ENCODE peak calls at places on chromosome 22, in six cellular contexts. M is neuronal stem cell, K is H9, I is H1, S is trophoblast cell, H is mesenchymal stem cell. B is an unnamed sample.

GRCh38 chr22:49749227-49749626 is 78.4 kb downstream of the BRD1 start:
- DNase-seq in M (no peak), K (no peak), I (no peak), S (no peak), H (no peak), B (no peak)

GRCh38 chr22:40526960-40527359 is 109.6 kb downstream of the MRTFA start:
- DNase-seq in M (no peak), K (no peak), I (no peak), S (no peak), H (no peak), B (no peak)

GRCh38 chr22:48639021-48639795 is 1188.5 kb downstream of the BRD1 start:
- DNase-seq in M (no peak), K (no peak), I (no peak), S (no peak), H (no peak), B (no peak)

GRCh38 chr22:30325724-30326703 is 727 bp downstream of the TBC1D10A start:
- DNase-seq in M (no peak), K (peak), I (no peak), S (peak), H (peak), B (no peak)

GRCh38 chr22:49587421-49587820 is 240.3 kb downstream of the BRD1 start:
- DNase-seq in M (no peak), K (no peak), I (no peak), S (no peak), H (no peak), B (no peak)

GRCh38 chr22:46351131-46351735 is 15.7 kb downstream of the TRMU start:
- DNase-seq in M (no peak), K (no peak), I (no peak), S (no peak), H (no peak), B (no peak)

GRCh38 chr22:32080904-32081303 is 37.8 kb downstream of the SLC5A1 start:
- DNase-seq in M (peak), K (peak), I (no peak), S (peak), H (peak), B (peak)

GRCh38 chr22:48415535-48415934 is 1412.1 kb downstream of the BRD1 start:
- DNase-seq in M (no peak), K (no peak), I (no peak), S (no peak), H (no peak), B (no peak)

GRCh38 chr22:31056986-31057599 is 24.0 kb upstream of the SMTN start:
- DNase-seq in M (no peak), K (no peak), I (no peak), S (no peak), H (no peak), B (no peak)

GRCh38 chr22:32202539-32203180 is 2.2 kb downstream of the RFPL2 start:
- DNase-seq in M (peak), K (peak), I (no peak), S (peak), H (peak), B (peak)

GRCh38 chr22:36977947-36978660 is 41.1 kb downstream of the TST start:
- DNase-seq in M (peak), K (peak), I (peak), S (peak), H (peak), B (peak)

GRCh38 chr22:42611076-42611475 is 3.6 kb downstream of the POLDIP3 start:
- DNase-seq in M (no peak), K (no peak), I (no peak), S (no peak), H (no peak), B (peak)

GRCh38 chr22:23036684-23037428 is 33.5 kb upstream of the GNAZ start:
- DNase-seq in M (no peak), K (no peak), I (no peak), S (no peak), H (no peak), B (peak)

GRCh38 chr22:23034621-23035556 is 35.4 kb upstream of the GNAZ start:
- DNase-seq in M (no peak), K (no peak), I (no peak), S (no peak), H (no peak), B (no peak)

GRCh38 chr22:23033116-23033905 is 37.0 kb upstream of the GNAZ start:
- DNase-seq in M (no peak), K (no peak), I (no peak), S (no peak), H (no peak), B (no peak)

GRCh38 chr22:23037429-23038333 is 32.6 kb upstream of the GNAZ start:
- DNase-seq in M (no peak), K (no peak), I (no peak), S (no peak), H (no peak), B (no peak)

GRCh38 chr22:23035557-23036277 is 34.6 kb upstream of the GNAZ start:
- DNase-seq in M (no peak), K (no peak), I (no peak), S (no peak), H (no peak), B (no peak)
- H2BK5ac ChIP-seq in M (no peak), K (no peak), I (no peak), S (no peak), H (no peak), B (no peak)

DNA sequence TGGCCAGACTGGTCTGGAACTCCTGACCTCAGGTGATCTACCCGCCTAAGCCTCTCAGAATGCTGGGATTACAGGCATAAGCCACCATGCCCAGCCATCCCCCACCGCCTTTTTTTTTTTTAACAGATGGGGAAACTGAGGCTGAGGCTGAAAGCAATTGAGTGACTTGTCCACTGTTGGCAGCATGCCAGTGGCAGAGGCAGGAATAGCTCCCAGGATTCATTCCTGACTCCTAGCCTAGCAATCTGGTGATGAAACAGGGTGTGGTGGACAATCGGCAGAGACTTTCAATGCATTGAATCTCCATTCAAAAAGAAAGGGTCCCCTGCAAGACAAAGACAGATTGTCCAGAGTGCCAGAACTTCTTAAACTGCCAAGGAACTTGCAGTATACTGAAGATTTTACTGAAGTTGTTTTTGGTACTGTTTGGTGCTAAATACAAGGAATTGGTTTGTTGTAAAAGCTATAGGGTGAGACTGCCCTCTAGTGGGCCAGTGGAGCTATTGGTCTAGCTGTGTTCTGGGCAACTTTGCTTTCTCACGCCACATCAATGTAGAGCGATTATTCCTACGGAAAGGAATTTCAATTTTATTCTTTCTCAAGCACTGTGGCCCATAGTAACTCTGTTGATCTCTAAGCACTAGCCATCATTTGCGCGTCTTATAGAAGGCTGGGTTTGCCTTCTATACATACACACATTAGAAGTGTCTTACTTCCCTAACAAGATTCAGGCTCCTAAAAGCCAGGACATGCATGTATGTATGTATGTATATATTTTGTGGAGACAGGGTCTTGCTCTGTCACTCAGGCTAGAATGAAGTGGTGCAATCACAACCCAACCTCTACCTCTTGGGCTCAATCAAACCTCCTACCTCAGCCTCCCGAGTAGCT is 21.0 kb downstream of the C22orf31 start:
- DNase-seq in M (peak), K (peak), I (no peak), S (peak), H (peak), B (peak)
- H3K14ac ChIP-seq in M (no peak), K (no peak), I (no peak), S (no peak), H (no peak), B (no peak)

DNA sequence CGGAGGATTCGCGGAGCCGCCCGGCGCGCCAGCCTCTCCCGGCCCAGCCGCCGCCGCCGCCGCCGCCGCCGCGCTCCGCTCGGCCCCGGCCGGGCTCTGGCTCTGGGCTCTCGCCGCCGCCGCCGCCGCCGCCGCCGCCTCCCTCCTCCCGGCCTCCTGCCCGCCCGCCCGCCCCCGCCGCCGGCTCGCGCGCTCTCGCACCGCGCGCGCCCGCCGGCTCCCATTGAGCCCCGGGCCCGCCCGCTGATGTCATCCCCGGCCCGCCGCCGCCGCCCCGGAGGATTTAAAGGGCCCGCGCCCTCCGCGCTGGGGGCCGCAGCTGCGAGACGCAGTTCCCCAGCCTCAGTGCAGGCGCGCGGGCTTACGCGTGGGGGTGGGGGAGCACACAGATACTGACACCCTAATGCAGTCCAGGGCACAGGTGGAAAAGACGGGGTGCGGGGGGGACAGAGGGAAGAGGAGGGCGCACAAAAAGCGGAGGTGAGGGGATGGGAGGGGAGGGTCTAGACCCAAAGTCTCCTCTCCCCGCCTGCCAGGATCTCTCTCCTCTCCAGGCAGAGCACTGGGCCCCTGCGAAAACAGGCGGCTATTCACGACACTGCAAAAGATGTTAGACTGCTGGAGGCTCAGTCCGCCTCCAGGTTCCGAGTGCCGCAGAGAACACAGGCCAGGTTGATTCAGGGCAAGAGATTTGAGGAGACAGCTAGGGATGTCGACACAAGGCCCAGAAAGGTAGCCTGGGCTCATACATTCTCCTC is at the start of gene CSNK1E:
- DNase-seq in M (peak), K (peak), I (no peak), S (peak), H (peak), B (peak)
- H4K8ac ChIP-seq in M (peak), K (no peak), I (peak), S (peak), H (peak), B (peak)

DNA sequence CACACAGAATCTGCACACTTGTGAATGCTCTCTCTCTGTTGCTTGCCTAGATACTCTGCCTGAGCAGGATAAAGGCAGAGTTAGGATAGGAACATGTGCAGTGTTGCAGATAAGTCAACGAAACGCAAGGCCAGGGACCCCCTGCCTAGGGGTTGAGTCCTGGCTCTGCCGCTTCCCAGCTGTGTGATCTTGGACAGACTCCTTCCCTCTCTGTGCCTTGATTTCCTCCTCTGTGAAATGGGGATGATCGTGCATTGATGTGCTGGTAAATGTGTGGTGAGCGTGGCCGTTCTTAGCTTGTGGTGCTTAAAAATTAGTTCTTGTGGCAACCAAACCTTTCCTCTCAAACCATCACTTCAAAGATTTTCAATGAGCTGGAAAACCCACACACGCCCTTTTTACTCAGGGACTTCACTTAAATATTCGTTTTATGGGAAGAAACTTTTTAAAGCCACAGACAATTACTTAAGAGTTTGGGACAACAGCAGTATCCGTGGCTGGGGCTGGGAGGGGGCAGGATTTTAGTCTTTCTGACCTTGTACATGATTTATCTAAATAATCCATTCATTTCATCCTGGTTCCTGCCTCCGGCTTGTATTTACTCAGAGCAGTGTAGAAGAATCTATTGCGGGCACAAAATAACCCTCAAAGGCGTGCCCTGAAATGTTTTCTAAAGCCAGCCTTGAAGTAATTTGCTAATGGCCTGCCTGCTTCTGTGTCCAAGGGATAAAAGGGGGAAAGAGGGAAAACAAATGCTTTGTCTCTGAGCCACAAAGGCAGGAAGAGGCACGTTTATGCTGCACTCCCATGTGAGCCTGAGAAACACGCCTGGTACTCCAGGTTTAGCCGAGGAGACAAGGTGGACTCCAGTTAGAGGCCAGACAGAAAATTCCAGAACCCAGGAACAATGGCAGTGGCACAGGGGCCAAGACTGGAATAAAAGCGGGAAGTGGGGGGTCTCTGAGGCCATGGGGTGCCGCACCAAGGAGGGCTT is 85.0 kb upstream of the CRYBB3 start:
- DNase-seq in M (no peak), K (no peak), I (no peak), S (no peak), H (no peak), B (no peak)
- H2BK5ac ChIP-seq in M (no peak), K (no peak), I (peak), S (peak), H (no peak), B (no peak)

DNA sequence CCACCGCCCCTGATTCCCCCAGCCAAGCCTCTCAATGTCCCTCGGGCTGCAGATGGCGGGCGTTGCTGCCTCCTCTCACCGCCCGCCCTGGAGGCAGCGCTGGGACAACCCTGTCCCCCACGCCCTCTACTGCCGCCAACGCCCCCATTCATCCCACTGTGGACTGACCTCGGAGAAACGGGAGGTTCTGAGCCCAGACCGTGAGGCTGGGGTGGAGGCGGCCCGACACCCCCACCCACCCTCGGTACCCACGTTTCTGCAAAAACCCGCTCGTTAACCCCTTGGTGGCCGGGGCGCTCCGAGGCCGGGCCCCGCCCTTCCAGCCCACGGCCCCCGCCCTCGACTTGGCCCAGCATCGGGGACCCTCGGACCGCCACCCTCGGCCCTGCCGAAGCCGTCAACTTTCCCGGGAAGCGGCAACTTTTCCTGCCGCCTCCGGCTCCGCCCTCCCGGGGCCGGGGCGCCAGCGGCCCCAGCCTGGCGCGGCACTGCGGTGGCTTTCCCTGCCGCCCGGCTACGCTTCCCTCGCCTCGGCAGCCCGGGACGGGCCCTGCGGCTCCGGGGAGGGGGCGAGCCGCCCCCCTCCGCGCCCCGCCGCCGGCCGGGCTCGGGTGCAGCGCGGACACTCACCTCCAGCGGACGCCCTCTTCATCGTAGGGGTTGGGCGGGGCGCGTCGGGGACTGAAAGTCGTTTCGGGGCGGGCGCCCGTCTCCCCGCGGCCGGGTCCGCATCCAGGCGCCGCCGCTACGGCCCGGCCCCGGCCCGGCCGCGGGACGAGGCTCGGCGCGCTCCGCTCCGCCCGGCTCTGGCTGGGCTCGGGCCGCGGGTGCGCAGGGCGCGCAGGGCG is 453 bp downstream of the RTN4R start:
- DNase-seq in M (no peak), K (no peak), I (no peak), S (no peak), H (no peak), B (no peak)
- H3K14ac ChIP-seq in M (peak), K (no peak), I (no peak), S (no peak), H (no peak), B (no peak)

DNA sequence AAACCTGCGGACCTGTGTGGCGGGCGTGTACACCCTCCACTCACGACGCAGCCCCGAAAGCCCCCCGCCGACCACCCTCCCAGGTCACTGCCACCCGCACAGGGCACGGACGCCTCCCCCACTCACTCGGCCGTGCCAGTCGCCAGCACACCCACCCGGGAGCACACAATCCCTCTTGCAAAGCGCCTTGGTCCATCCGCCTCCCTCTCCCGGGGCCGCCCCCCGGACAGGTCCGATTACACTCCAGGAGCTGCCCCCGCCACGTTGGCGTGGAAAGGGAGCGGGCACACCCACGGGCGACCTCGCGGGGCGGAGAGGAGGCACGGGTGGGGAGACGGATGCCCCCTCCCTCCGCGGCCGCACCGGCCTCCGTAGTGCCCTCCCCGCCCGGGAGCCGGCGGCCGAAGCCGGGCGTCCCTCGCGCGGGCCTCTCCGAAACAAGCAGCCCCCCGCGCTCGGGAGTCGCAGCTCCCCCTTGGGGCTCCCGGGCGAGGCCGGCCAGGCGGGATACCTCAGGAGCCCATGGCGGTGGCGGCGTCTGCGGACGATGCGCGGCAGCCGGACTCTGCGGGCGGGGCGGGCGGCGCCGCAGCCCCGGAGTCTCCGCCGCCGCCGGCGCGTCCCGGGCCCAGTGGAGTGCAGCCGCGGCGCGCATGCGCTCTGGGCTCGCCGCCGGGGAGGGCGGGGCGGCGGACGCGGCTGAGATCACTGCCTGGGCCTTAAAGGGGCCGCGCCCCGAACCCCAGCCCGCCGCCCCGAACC is at the start of gene TMEM184B:
- DNase-seq in M (peak), K (peak), I (no peak), S (peak), H (peak), B (peak)
- H4K8ac ChIP-seq in M (no peak), K (no peak), I (peak), S (peak), H (peak), B (peak)